ENCODE peak calls at places on chromosomes 13 and 19, in six cellular contexts. V is colonic mucosa, C is astrocyte of the cerebellum, K is mucosa of descending colon, B is heart right ventricle, N is GM12878. E is an unnamed sample.

GRCh38 chr13:76846363-76846762 is 39.8 kb downstream of the KCTD12 start:
- DNase-seq in V (no peak), N (no peak), C (no peak), K (no peak), B (no peak), E (no peak)

GRCh38 chr13:114129649-114130062 is 2.8 kb downstream of the RASA3 start:
- DNase-seq in V (no peak), N (no peak), C (no peak), B (no peak), K (no peak), E (no peak)

GRCh38 chr19:47663435-47663910 is 49.7 kb upstream of the EHD2 start:
- DNase-seq in K (no peak), B (no peak), C (peak), N (no peak), V (no peak), E (peak)

GRCh38 chr19:19502808-19503602 is 12.3 kb downstream of the TSSK6 start:
- DNase-seq in V (no peak), B (no peak), K (no peak), C (no peak), N (no peak), E (no peak)

GRCh38 chr19:5293607-5294089 is 47.0 kb downstream of the PTPRS start:
- DNase-seq in N (no peak), V (no peak), C (no peak), B (peak), K (no peak), E (no peak)

GRCh38 chr19:6588508-6589345 is 2.2 kb downstream of the CD70 start:
- DNase-seq in B (no peak), K (no peak), N (no peak), V (no peak), C (no peak), E (no peak)

GRCh38 chr13:110329798-110330461 is 22.8 kb downstream of the COL4A2 start:
- DNase-seq in N (no peak), B (no peak), C (no peak), K (no peak), V (no peak), E (no peak)

GRCh38 chr19:19860756-19861390 is 4.8 kb upstream of the ZNF253 start:
- DNase-seq in B (no peak), V (no peak), N (no peak), K (peak), C (no peak), E (no peak)

GRCh38 chr13:45445053-45445452 is 19.7 kb upstream of the COG3 start:
- DNase-seq in C (no peak), N (no peak), V (no peak), B (no peak), K (no peak), E (no peak)

GRCh38 chr13:70253834-70254233 is 145.6 kb upstream of the KLHL1 start:
- DNase-seq in K (no peak), V (no peak), C (peak), N (no peak), B (no peak), E (no peak)

GRCh38 chr19:58387338-58388174 is 487 bp downstream of the RPS5 start:
- DNase-seq in K (no peak), V (no peak), C (no peak), B (no peak), N (no peak), E (no peak)

GRCh38 chr13:51534075-51534817 is 50.0 kb upstream of the WDFY2 start:
- DNase-seq in K (peak), C (no peak), V (no peak), B (peak), N (no peak), E (no peak)

GRCh38 chr13:92355213-92355612 is 871.4 kb upstream of the GPC6 start:
- DNase-seq in N (no peak), K (peak), C (peak), B (no peak), V (peak), E (no peak)

GRCh38 chr13:44197791-44198770 is 175.5 kb upstream of the SERP2 start:
- DNase-seq in B (no peak), K (no peak), N (peak), C (no peak), V (no peak), E (no peak)

GRCh38 chr13:95128045-95128643 is 173.1 kb downstream of the ABCC4 start:
- DNase-seq in B (no peak), V (no peak), C (peak), N (no peak), K (no peak), E (no peak)

GRCh38 chr19:10086904-10087256 is 763 bp downstream of the SHFL start:
- DNase-seq in N (no peak), V (no peak), C (no peak), K (peak), B (no peak), E (no peak)

GRCh38 chr13:106373989-106374572 is 161.4 kb downstream of the EFNB2 start:
- DNase-seq in N (peak), K (no peak), V (no peak), C (peak), B (no peak), E (no peak)

GRCh38 chr19:347946-348861 is 3.6 kb upstream of the MIER2 start:
- DNase-seq in V (no peak), K (no peak), B (no peak), C (no peak), N (no peak), E (peak)

GRCh38 chr19:16160943-16161560 is 12.3 kb downstream of the CIB3 start:
- DNase-seq in K (no peak), B (no peak), V (peak), N (no peak), C (peak), E (peak)

GRCh38 chr19:55216461-55217198 is 7.3 kb upstream of the PTPRH start:
- DNase-seq in C (peak), N (no peak), B (peak), V (peak), K (peak), E (peak)

GRCh38 chr19:17797397-17798201 is 2.7 kb downstream of the B3GNT3 start:
- DNase-seq in K (peak), N (no peak), B (no peak), V (peak), C (no peak), E (no peak)

GRCh38 chr13:34162545-34162936 is 344.6 kb downstream of the RFC3 start:
- DNase-seq in V (no peak), N (no peak), K (no peak), C (peak), B (no peak), E (no peak)

GRCh38 chr19:7478173-7478842 is 10.5 kb downstream of the PEX11G start:
- DNase-seq in K (no peak), B (no peak), N (no peak), V (no peak), C (no peak), E (no peak)

GRCh38 chr19:45954132-45954531 is 19.5 kb downstream of the NOVA2 start:
- DNase-seq in C (no peak), V (no peak), B (no peak), K (no peak), N (no peak), E (no peak)

GRCh38 chr13:86476656-86477055 is 677.4 kb upstream of the SLITRK6 start:
- DNase-seq in V (no peak), K (no peak), B (no peak), N (no peak), C (no peak), E (no peak)

GRCh38 chr19:19581391-19581790 is 37.1 kb downstream of the PBX4 start:
- DNase-seq in V (no peak), C (no peak), K (no peak), B (no peak), N (no peak), E (no peak)

GRCh38 chr13:84896128-84896527 is 903.1 kb downstream of the SLITRK6 start:
- DNase-seq in B (no peak), C (peak), N (peak), V (peak), K (peak), E (peak)

GRCh38 chr13:111399776-111400505 is 79.5 kb downstream of the TEX29 start:
- DNase-seq in K (no peak), V (no peak), N (no peak), B (no peak), C (no peak), E (no peak)

GRCh38 chr13:97716746-97717145 is 236.7 kb upstream of the IPO5 start:
- DNase-seq in C (no peak), N (no peak), K (no peak), B (no peak), V (no peak), E (no peak)

GRCh38 chr19:8641908-8642547 is 11.6 kb downstream of the NFILZ start:
- DNase-seq in N (no peak), C (peak), V (no peak), K (peak), B (no peak), E (no peak)

GRCh38 chr13:29740961-29741360 is 109.5 kb downstream of the UBL3 start:
- DNase-seq in B (no peak), K (no peak), V (no peak), N (no peak), C (no peak), E (no peak)

GRCh38 chr19:892243-892996 is 567 bp downstream of the MED16 start:
- DNase-seq in V (no peak), K (no peak), B (peak), N (no peak), C (no peak), E (no peak)

GRCh38 chr13:25948910-25949309 is 102.9 kb downstream of the SHISA2 start:
- DNase-seq in C (no peak), N (no peak), B (no peak), V (no peak), K (no peak), E (no peak)

GRCh38 chr13:48975101-48975925 is at the start of gene FNDC3A:
- DNase-seq in N (no peak), K (peak), C (peak), V (peak), B (peak), E (no peak)

GRCh38 chr13:86020350-86021002 is 221.3 kb upstream of the SLITRK6 start:
- DNase-seq in C (peak), N (no peak), B (no peak), K (peak), V (no peak), E (peak)

GRCh38 chr19:23996549-23996948 is 81.9 kb downstream of the ZNF726 start:
- DNase-seq in N (no peak), K (no peak), B (no peak), C (no peak), V (no peak), E (no peak)

GRCh38 chr13:46598820-46599180 is 45.8 kb downstream of the LRCH1 start:
- DNase-seq in B (no peak), K (no peak), V (no peak), N (no peak), C (no peak), E (no peak)
- H3K4me3 ChIP-seq in B (peak), K (no peak), V (no peak), N (peak), C (no peak), E (no peak)

GRCh38 chr19:35931874-35932202 is 4.3 kb upstream of the LRFN3 start:
- DNase-seq in B (no peak), C (no peak), N (no peak), K (no peak), V (no peak), E (no peak)
- TF ChIP-seq CTCF in B (peak), C (no peak), N (no peak), K (no peak), V (no peak), E (no peak)

GRCh38 chr19:42032428-42032827 is 37.6 kb downstream of the GRIK5 start:
- DNase-seq in V (no peak), B (no peak), N (no peak), K (no peak), C (peak), E (peak)

GRCh38 chr19:42023943-42024260 is 29.9 kb upstream of the ATP1A3 start:
- DNase-seq in C (no peak), B (no peak), V (no peak), N (no peak), K (no peak), E (no peak)

GRCh38 chr19:42030605-42031004 is 36.6 kb upstream of the ATP1A3 start:
- DNase-seq in K (no peak), V (no peak), B (no peak), N (no peak), C (no peak), E (no peak)

GRCh38 chr19:42024622-42025111 is 30.6 kb upstream of the ATP1A3 start:
- DNase-seq in B (peak), C (peak), N (no peak), K (no peak), V (no peak), E (no peak)

GRCh38 chr19:42028304-42029216 is 34.5 kb upstream of the ATP1A3 start:
- DNase-seq in N (no peak), C (no peak), B (no peak), K (no peak), V (peak), E (no peak)
- H3K4me3 ChIP-seq in N (no peak), C (no peak), B (no peak), K (no peak), V (no peak), E (no peak)

GRCh38 chr19:14555918-14556661 is 15.8 kb downstream of the NDUFB7 start:
- DNase-seq in V (no peak), K (no peak), B (no peak), C (no peak), N (no peak), E (no peak)

GRCh38 chr19:14553939-14554243 is 18.0 kb downstream of the NDUFB7 start:
- DNase-seq in C (no peak), N (no peak), V (no peak), K (no peak), B (no peak), E (no peak)

GRCh38 chr19:14553042-14553938 is 18.6 kb downstream of the NDUFB7 start:
- DNase-seq in K (no peak), C (no peak), N (no peak), V (no peak), B (no peak), E (no peak)

GRCh38 chr19:14556662-14557188 is 15.1 kb downstream of the NDUFB7 start:
- DNase-seq in V (peak), N (no peak), B (peak), C (peak), K (peak), E (no peak)

DNA sequence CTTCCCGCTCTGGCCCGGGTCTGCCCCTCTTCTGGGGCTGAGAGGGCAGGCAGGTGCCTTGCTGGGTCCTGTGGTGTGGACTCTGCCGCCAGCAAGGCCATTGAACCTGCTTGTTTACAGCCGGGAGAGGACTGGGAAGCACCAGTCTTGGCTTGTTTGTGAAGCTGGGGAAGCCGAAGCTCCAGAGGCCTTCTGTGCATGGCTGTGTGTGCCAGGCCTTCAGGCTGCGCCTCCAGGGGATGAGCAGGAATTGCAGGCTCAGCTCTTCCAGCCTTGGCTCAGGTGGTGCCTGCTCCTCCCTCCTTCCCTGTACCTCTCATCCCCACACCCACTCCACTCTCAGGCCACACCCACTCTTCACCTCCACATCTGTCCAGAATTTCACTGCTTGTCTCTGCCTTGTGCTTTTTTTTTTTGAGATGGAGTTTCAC is 17.5 kb downstream of the NDUFB7 start:
- DNase-seq in B (no peak), K (peak), N (no peak), C (no peak), V (peak), E (no peak)
- TF ChIP-seq CTCF in B (no peak), K (no peak), N (no peak), C (no peak), V (no peak), E (no peak)

DNA sequence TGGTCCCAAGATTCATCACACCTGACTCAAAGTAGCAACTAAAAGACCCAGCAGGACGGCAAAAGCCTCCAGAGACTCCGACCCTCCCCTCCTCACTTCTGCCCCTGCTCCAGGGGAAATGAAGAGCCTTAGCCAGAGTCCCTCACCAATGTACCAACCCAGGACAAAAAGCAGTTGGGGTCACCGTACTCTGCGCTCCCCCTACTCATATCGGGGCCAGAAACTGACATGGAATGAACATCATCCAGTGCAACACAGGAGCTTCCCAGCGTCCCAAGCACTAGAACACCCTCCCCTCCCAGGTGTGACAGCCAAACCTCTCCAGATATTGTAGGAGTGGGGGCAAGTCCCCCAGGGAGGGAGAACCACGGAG is 1.7 kb downstream of the EEF2 start:
- DNase-seq in C (no peak), K (no peak), B (no peak), V (no peak), N (no peak), E (no peak)
- H3K4me3 ChIP-seq in C (peak), K (no peak), B (peak), V (peak), N (peak), E (peak)

GRCh38 chr19:51783373-51783772 is 11.6 kb upstream of the FPR3 start:
- DNase-seq in C (no peak), N (no peak), B (no peak), K (no peak), V (no peak), E (no peak)
- TF ChIP-seq CTCF in C (peak), N (no peak), B (peak), K (no peak), V (no peak), E (peak)